ENCODE peak calls at places on chromosome 14, in eight cellular contexts. F is AG10803, A is A549, X is suprapubic skin, O is adrenal gland, E is psoas muscle, P is lower lobe of right lung, R is stomach. G is an unnamed sample.

GRCh38 chr14:100155881-100156645 is 3.4 kb downstream of the DEGS2 start:
- DNase-seq in P (no peak), O (no peak), F (no peak), R (no peak), X (no peak), A (peak; percentile 30), E (no peak), G (no peak)

GRCh38 chr14:100769035-100769939 is 42.6 kb downstream of the DLK1 start:
- DNase-seq in P (no peak), E (no peak), O (no peak), A (no peak), X (no peak), R (no peak), F (no peak), G (no peak)

GRCh38 chr14:31492759-31493498 is 5.1 kb upstream of the GPR33 start:
- DNase-seq in X (no peak), O (no peak), E (no peak), P (no peak), R (no peak), A (no peak), F (no peak), G (no peak)

GRCh38 chr14:39180553-39180952 is 5.5 kb downstream of the PNN start:
- DNase-seq in P (no peak), F (no peak), A (no peak), X (no peak), O (no peak), E (no peak), R (no peak), G (no peak)

GRCh38 chr14:32933943-32934890 is 4.5 kb upstream of the NPAS3 start:
- DNase-seq in F (peak; percentile 29), X (no peak), O (peak; percentile 27), E (peak; percentile 17), A (no peak), R (no peak), P (no peak), G (peak; percentile 47)

GRCh38 chr14:103382375-103382774 is 2.8 kb upstream of the MARK3 start:
- DNase-seq in R (no peak), O (no peak), E (no peak), A (no peak), X (no peak), P (no peak), F (peak; percentile 82), G (no peak)

GRCh38 chr14:72513994-72514659 is 379.8 kb downstream of the DPF3 start:
- DNase-seq in X (no peak), R (no peak), F (peak; percentile 58), P (no peak), A (peak; percentile 19), O (no peak), E (no peak), G (peak; percentile 57)

GRCh38 chr14:37131205-37131604 is 41.2 kb downstream of the SLC25A21 start:
- DNase-seq in P (no peak), A (no peak), O (no peak), R (no peak), X (no peak), F (no peak), E (no peak), G (no peak)

GRCh38 chr14:35414365-35414764 is 9.8 kb upstream of the NFKBIA start:
- DNase-seq in R (no peak), F (peak; percentile 40), E (no peak), A (no peak), P (no peak), X (no peak), O (peak; percentile 39), G (peak; percentile 43)

GRCh38 chr14:29220077-29220476 is 453.5 kb downstream of the FOXG1 start:
- DNase-seq in R (no peak), F (no peak), O (no peak), P (no peak), X (no peak), A (no peak), E (no peak), G (no peak)

GRCh38 chr14:55133416-55133815 is 4.4 kb downstream of the LGALS3 start:
- DNase-seq in A (no peak), P (no peak), E (no peak), X (no peak), O (peak; percentile 65), F (no peak), R (no peak), G (no peak)

GRCh38 chr14:93003945-93004698 is 81.2 kb downstream of the CHGA start:
- DNase-seq in F (peak; percentile 47), X (no peak), P (no peak), E (no peak), O (no peak), A (no peak), R (no peak), G (no peak)

GRCh38 chr14:102088012-102088792 is 1.4 kb upstream of the HSP90AA1 start:
- DNase-seq in O (peak; percentile 62), E (peak; percentile 63), R (peak; percentile 51), F (peak; percentile 29), X (no peak), A (no peak), P (peak; percentile 83), G (no peak)

GRCh38 chr14:72786377-72787350 is 107.2 kb downstream of the DPF3 start:
- DNase-seq in E (no peak), F (no peak), A (no peak), O (no peak), X (peak; percentile 16), R (no peak), P (no peak), G (no peak)

GRCh38 chr14:81275995-81276698 is 55.4 kb upstream of the GTF2A1 start:
- DNase-seq in F (no peak), O (no peak), A (no peak), R (no peak), P (no peak), E (no peak), X (no peak), G (no peak)

GRCh38 chr14:50249118-50249775 is 17.9 kb upstream of the SOS2 start:
- DNase-seq in R (no peak), E (no peak), F (no peak), P (no peak), A (no peak), O (no peak), X (no peak), G (no peak)

GRCh38 chr14:36940476-36940875 is 231.9 kb downstream of the SLC25A21 start:
- DNase-seq in A (no peak), E (no peak), P (no peak), O (no peak), F (peak; percentile 31), R (no peak), X (no peak), G (no peak)

GRCh38 chr14:33062881-33063280 is 124.2 kb downstream of the NPAS3 start:
- DNase-seq in A (no peak), E (no peak), R (no peak), P (no peak), X (no peak), O (no peak), F (peak; percentile 9), G (peak; percentile 82)

DNA sequence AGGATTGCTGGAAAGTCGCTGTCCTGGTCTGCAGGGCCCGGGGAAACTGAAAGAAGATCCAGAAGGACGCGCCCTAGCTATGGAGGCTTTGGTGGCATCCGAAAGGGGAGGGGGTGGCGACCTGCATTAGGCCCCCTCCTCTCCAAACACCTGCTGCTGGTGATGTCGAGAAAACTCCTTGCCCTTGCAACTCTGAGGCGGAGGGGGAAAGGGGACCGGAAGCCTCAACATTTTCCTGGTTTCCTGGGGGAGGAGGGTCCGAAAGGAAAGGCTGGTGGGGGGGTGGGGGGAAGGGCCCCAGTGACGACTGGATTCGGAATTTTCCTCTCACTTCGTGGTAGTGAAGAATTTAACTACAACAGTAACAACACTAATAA is 421.1 kb downstream of the VRK1 start:
- DNase-seq in X (no peak), E (no peak), P (no peak), F (no peak), A (no peak), R (no peak), O (no peak), G (no peak)
- H3K4me3 ChIP-seq in X (peak overlapping the region; percentile 47), E (peak overlapping the region; percentile 45), P (peak overlapping the region; percentile 37), F (peak overlapping the region; percentile 54), A (peak overlapping the region; percentile 42), R (peak overlapping the region; percentile 32), O (no peak overlapping the region), G (peak overlapping the region; percentile 29)

GRCh38 chr14:57610631-57611030 is 117.0 kb upstream of the CCDC198 start:
- DNase-seq in E (no peak), X (no peak), A (no peak), O (no peak), P (no peak), R (no peak), F (no peak), G (no peak)

GRCh38 chr14:57611555-57612075 is 118.0 kb upstream of the CCDC198 start:
- DNase-seq in X (no peak), E (no peak), O (no peak), R (no peak), A (no peak), F (no peak), P (no peak), G (no peak)

DNA sequence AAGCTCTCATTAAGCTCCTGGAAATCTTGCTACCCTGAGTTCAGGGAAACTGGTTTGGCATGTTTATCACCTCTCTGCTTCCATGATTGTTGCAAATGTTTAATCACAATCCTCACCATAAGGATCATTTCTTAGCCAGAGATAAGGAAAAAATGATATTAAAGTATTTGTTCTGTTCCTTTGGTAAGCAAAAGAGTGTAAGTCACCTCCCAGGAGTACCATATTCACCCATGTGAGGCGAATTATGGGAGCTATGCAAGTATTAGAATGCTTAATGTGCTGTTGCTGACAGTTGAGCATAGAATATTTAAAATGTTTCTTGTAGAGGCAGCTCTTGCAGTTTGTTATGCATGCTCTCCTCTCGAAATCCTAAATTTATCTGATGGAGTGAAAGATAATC is 115.7 kb upstream of the CCDC198 start:
- DNase-seq in A (no peak), F (no peak), O (no peak), P (no peak), R (no peak), E (no peak), X (no peak), G (no peak)
- TF ChIP-seq CTCF in A (no peak), F (no peak), O (no peak), P (no peak), R (no peak), E (no peak), X (no peak), G (no peak)

GRCh38 chr14:105489607-105490317 is 1.3 kb upstream of the TEDC1 start:
- DNase-seq in P (peak; percentile 89), R (peak; percentile 88), X (peak; percentile 93), A (peak; percentile 78), O (peak; percentile 86), E (peak; percentile 82), F (peak; percentile 74), G (peak; percentile 86)
- H3K4me3 ChIP-seq in P (peak overlapping the region; percentile 83), R (peak overlapping the region; percentile 84), X (peak overlapping the region; percentile 82), A (peak overlapping the region; percentile 59), O (no peak overlapping the region), E (peak overlapping the region; percentile 75), F (peak overlapping the region; percentile 69), G (peak overlapping the region; percentile 59)

DNA sequence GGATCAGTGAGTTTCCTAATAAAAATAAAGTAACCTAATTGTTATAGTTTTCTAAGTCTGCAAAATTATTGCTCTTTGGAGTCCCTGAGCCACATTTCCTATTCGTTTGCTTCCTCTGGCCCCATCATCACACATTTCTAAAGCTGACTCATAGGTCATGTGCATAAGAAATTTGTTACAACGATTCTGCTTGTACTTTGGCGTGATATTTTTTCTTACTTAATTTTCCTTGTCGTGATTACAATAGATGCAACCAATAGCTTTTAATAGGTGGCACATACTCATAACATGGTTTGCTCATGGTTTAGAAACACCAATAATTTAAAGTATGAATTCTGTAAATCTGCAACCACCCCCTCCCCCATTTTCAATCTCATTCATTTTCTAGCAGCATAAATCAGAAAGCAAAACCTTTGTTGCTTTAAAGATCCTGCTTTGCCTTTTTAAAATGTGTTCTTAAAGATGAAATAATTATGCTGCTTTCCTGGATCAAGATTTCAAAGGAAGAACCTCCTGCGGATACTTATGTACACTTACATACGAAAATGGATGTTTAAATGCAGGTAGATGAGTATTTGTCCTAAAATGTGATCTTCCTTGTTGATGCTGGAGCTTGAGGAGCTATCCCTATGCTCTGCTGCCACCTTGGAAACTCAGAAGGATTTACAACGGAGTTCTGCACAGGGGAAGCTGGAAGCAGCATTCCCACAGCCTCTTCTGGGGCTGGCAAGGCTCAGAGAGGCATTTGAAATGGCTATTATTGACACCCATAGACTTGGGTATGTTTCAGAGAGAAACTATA is 1.7 kb upstream of the FLRT2 start:
- DNase-seq in E (no peak), F (peak; percentile 93), A (peak; percentile 56), O (peak; percentile 57), P (no peak), X (no peak), R (peak; percentile 35), G (peak; percentile 93)
- TF ChIP-seq CTCF in E (peak; percentile 41), F (peak; percentile 84), A (peak; percentile 80), O (peak; percentile 50), P (peak; percentile 44), X (peak; percentile 31), R (peak; percentile 51), G (peak; percentile 66)